ENCODE peak calls at places on chromosomes 6 and 20, in six cellular contexts. V, B, I, D, L and T are unnamed samples.

GRCh38 chr6:158027590-158028285 is 46.1 kb downstream of the SYNJ2 start:
- DNase-seq in D (no peak), V (no peak), L (peak; percentile 36), I (no peak), B (no peak), T (no peak)

GRCh38 chr20:35187584-35188190 is 15.8 kb downstream of the PROCR start:
- DNase-seq in D (no peak), B (no peak), I (no peak), L (no peak), V (no peak), T (peak; percentile 53)

GRCh38 chr20:40688129-40689099 is 622 bp downstream of the MAFB start:
- DNase-seq in L (no peak), V (no peak), I (peak; percentile 44), B (no peak), D (no peak), T (no peak)

GRCh38 chr6:68634503-68635411 is at the start of gene ADGRB3:
- DNase-seq in D (peak; percentile 86), L (peak; percentile 66), B (peak; percentile 55), V (no peak), I (peak; percentile 95), T (peak; percentile 46)

GRCh38 chr6:104995989-104996617 is 39.2 kb downstream of the LIN28B start:
- DNase-seq in L (no peak), I (peak; percentile 14), V (no peak), D (no peak), B (peak; percentile 4), T (no peak)

GRCh38 chr6:28211840-28212509 is 13.1 kb upstream of the ZSCAN9 start:
- DNase-seq in I (no peak), L (peak; percentile 46), D (no peak), V (no peak), B (no peak), T (no peak)

GRCh38 chr6:162055365-162055764 is 672.2 kb downstream of the PRKN start:
- DNase-seq in D (no peak), I (no peak), L (no peak), V (no peak), B (no peak), T (no peak)

GRCh38 chr6:149233056-149233715 is 84.3 kb upstream of the TAB2 start:
- DNase-seq in L (no peak), I (peak; percentile 64), D (no peak), B (peak; percentile 94), V (no peak), T (peak; percentile 96)

GRCh38 chr6:105608711-105609374 is 206.0 kb upstream of the PREP start:
- DNase-seq in V (no peak), D (no peak), I (no peak), L (no peak), B (no peak), T (peak; percentile 96)

GRCh38 chr6:42449917-42450313 is 1.8 kb downstream of the TRERF1 start:
- DNase-seq in I (no peak), L (no peak), B (no peak), D (no peak), V (no peak), T (no peak)

GRCh38 chr6:149488815-149489214 is 4.0 kb upstream of the ZC3H12D start:
- DNase-seq in I (no peak), V (no peak), L (no peak), B (no peak), D (no peak), T (no peak)

GRCh38 chr6:11535801-11536230 is 1.7 kb upstream of the TMEM170B start:
- DNase-seq in I (peak; percentile 37), D (no peak), L (no peak), V (no peak), B (peak; percentile 42), T (peak; percentile 48)

GRCh38 chr20:40960521-40960956 is 68.1 kb upstream of the TOP1 start:
- DNase-seq in L (peak; percentile 34), D (no peak), V (no peak), I (no peak), B (no peak), T (peak; percentile 28)

GRCh38 chr6:125507987-125508655 is 206.4 kb upstream of the HDDC2 start:
- DNase-seq in D (peak; percentile 54), V (no peak), I (peak; percentile 66), B (no peak), L (no peak), T (no peak)

GRCh38 chr6:118603372-118603771 is 48.0 kb downstream of the CEP85L start:
- DNase-seq in L (no peak), I (no peak), V (no peak), B (no peak), D (no peak), T (no peak)

GRCh38 chr6:161198781-161199505 is 74.9 kb downstream of the AGPAT4 start:
- DNase-seq in L (no peak), B (no peak), I (no peak), D (no peak), V (no peak), T (no peak)

GRCh38 chr20:51143652-51144051 is 120.7 kb upstream of the KCNG1 start:
- DNase-seq in D (no peak), L (no peak), V (no peak), I (no peak), B (no peak), T (no peak)

GRCh38 chr6:14966111-14966901 is 279.6 kb upstream of the JARID2 start:
- DNase-seq in V (no peak), D (no peak), B (no peak), I (no peak), L (no peak), T (no peak)

GRCh38 chr6:170037541-170038250 is 253.2 kb downstream of the DLL1 start:
- DNase-seq in B (no peak), V (no peak), I (no peak), L (peak; percentile 50), D (no peak), T (no peak)

GRCh38 chr6:3282461-3283236 is 23.9 kb downstream of the PSMG4 start:
- DNase-seq in V (no peak), L (peak; percentile 28), D (no peak), B (no peak), I (no peak), T (no peak)

GRCh38 chr6:75723382-75723781 is 25.7 kb upstream of the MYO6 start:
- DNase-seq in D (no peak), L (no peak), B (no peak), I (no peak), V (no peak), T (no peak)

GRCh38 chr6:89610149-89610642 is 28.4 kb downstream of the LYRM2 start:
- DNase-seq in I (peak; percentile 69), L (peak; percentile 74), V (peak; percentile 72), D (peak; percentile 67), B (peak; percentile 50), T (no peak)

GRCh38 chr6:24599686-24600399 is 46.1 kb downstream of the KIAA0319 start:
- DNase-seq in D (no peak), B (no peak), I (no peak), L (no peak), V (no peak), T (no peak)

DNA sequence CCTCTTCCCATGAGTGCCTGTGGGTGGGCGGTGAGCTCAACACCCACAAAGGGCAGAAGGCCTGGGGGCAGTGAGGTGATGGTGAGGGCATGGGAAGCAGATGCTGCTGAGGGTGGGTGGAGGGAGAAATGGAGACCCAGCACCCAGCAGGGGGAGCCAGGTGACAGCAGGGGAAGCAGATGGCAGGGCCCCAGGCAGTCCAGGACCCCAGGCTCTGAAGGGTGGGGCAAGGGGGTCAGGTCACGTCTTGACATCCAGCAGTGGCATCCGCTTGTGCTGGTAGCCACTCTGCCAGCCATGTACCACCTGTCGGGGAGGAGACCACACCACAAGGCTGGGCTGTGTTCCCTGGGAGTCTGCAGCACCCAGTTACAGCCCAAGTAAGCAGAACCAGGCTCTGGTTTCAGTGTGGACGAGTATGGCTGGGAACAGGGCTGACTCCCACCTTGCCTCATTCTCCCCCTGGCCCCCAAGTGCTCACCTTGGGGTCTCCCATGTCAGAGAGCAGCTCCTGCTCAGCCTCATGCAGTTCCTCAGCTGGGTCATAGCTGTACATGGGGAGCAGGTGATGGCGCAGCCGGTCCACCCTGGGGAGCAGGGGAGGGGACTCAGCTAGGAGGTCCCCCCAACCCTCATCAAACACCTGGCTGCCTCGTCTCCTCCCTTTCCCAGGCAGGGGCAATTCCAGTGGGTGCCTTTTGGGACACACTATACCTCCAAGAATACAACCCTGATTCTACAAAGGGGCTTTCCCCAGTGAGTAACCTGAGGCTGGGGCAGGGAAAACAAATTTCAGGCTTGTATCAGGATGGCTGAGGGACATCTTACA is 2.0 kb downstream of the SMIM29 start:
- DNase-seq in B (no peak), V (peak; percentile 73), D (no peak), I (peak; percentile 45), L (no peak), T (peak; percentile 61)
- H3K27ac ChIP-seq in B (peak overlapping the region; percentile 87), V (peak overlapping the region; percentile 41), D (no peak overlapping the region), I (no peak overlapping the region), L (peak overlapping the region; percentile 94), T (peak overlapping the region; percentile 31)

DNA sequence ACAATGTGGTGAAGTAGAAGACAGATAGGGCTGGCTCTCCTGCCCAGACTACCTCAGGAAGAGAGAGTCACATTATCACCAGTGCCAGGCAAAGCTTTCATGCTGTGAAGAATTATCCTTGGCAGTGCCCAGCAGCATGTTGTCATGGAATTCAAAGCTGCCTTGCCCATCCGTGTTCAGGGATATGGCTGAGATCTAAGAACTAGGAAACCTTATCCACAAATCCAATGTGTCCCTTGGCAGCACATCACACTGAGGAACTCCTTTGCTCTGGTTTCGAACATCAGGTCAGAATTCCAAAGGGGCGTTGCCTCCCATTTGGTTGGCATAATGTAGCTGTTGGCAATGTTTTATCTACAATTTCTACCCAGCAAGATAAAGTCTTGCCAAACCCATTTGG is 52.7 kb downstream of the ADGRF1 start:
- DNase-seq in D (no peak), B (no peak), V (no peak), L (no peak), I (no peak), T (no peak)
- H3K27ac ChIP-seq in D (no peak overlapping the region), B (no peak overlapping the region), V (no peak overlapping the region), L (peak overlapping the region; percentile 2), I (no peak overlapping the region), T (no peak overlapping the region)

GRCh38 chr20:49677777-49678758 is 35.6 kb downstream of the B4GALT5 start:
- DNase-seq in L (no peak), V (no peak), I (no peak), D (no peak), B (no peak), T (no peak)
- H3K27ac ChIP-seq in L (peak overlapping the region; percentile 91), V (no peak overlapping the region), I (peak overlapping the region; percentile 51), D (peak overlapping the region; percentile 58), B (peak overlapping the region; percentile 69), T (peak overlapping the region; percentile 11)

DNA sequence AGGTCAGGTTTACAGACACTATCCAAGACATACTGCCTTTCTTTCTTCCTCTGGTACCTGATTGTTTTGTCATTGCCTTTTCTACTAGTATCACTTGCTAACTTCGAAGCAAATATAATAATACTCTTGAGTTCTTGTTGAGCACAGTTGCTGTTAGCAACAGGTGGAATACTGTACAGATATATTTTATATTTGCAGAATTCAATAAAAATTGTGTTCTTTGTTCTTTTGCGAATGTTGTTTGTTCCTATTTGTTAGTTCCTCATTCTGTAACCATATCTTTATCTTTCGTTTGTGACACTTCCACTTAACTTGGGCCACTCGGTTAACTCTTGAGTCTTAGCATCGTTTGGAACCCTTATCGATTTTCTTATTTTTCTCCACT is 850 bp downstream of the CYB5R4 start:
- DNase-seq in L (no peak), B (no peak), V (no peak), D (no peak), I (no peak), T (no peak)
- H3K27ac ChIP-seq in L (peak overlapping the region; percentile 88), B (peak overlapping the region; percentile 67), V (peak overlapping the region; percentile 20), D (no peak overlapping the region), I (no peak overlapping the region), T (no peak overlapping the region)

GRCh38 chr6:73577605-73578160 is 56.9 kb upstream of the EEF1A1 start:
- DNase-seq in B (no peak), D (no peak), I (no peak), V (no peak), L (no peak), T (no peak)
- H3K27ac ChIP-seq in B (no peak overlapping the region), D (no peak overlapping the region), I (no peak overlapping the region), V (no peak overlapping the region), L (no peak overlapping the region), T (peak overlapping the region; percentile 30)